ENCODE peak calls at places on chromosomes 12 and 14, in four cellular contexts. D, Y, M and T are unnamed samples. For H3K79me2, the result is how much of the 10 kb centered on the place peaks cover.

GRCh38 chr12:113131556-113131955 is 4.0 kb downstream of the RASAL1 start:
- DNase-seq in D (no peak), M (no peak), Y (no peak), T (no peak)

GRCh38 chr12:47356129-47356622 is 276.4 kb upstream of the AMIGO2 start:
- DNase-seq in M (no peak), D (no peak), Y (no peak), T (no peak)

GRCh38 chr14:81561084-81561775 is 27.6 kb upstream of the SEL1L start:
- DNase-seq in Y (peak), D (no peak), M (peak), T (no peak)

GRCh38 chr12:80257920-80258319 is 158.6 kb downstream of the OTOGL start:
- DNase-seq in M (no peak), D (no peak), Y (no peak), T (no peak)

GRCh38 chr12:12439636-12440035 is 82.8 kb downstream of the BORCS5 start:
- DNase-seq in Y (no peak), D (peak), M (no peak), T (no peak)

GRCh38 chr12:72075401-72075800 is 136.8 kb downstream of the TPH2 start:
- DNase-seq in M (no peak), D (no peak), Y (peak), T (no peak)

GRCh38 chr14:20628063-20628854 is 13.2 kb downstream of the OR6S1 start:
- DNase-seq in M (no peak), D (no peak), Y (peak), T (no peak)

GRCh38 chr12:43742106-43742505 is 16.5 kb downstream of the PUS7L start:
- DNase-seq in D (peak), M (no peak), Y (no peak), T (no peak)

GRCh38 chr12:131830335-131831020 is 2.3 kb downstream of the MMP17 start:
- DNase-seq in D (peak), Y (peak), M (no peak), T (peak)

GRCh38 chr14:86464386-86464785 is 934.4 kb downstream of the FLRT2 start:
- DNase-seq in D (no peak), Y (no peak), M (no peak), T (no peak)

GRCh38 chr12:110545812-110546211 is 37.3 kb downstream of the PPTC7 start:
- DNase-seq in Y (no peak), D (no peak), M (no peak), T (no peak)

GRCh38 chr12:130989391-130989790 is 35.7 kb downstream of the ADGRD1 start:
- DNase-seq in D (no peak), Y (no peak), M (no peak), T (no peak)

GRCh38 chr12:12201274-12201758 is 65.5 kb downstream of the LRP6 start:
- DNase-seq in Y (no peak), M (no peak), D (no peak), T (no peak)

GRCh38 chr14:90532826-90533525 is 136.1 kb downstream of the CALM1 start:
- DNase-seq in M (no peak), D (no peak), Y (no peak), T (no peak)

GRCh38 chr14:54577977-54578376 is 11.0 kb downstream of the SAMD4A start:
- DNase-seq in Y (no peak), M (no peak), D (no peak), T (no peak)

GRCh38 chr12:120713861-120714482 is 3.7 kb downstream of the UNC119B start:
- DNase-seq in Y (peak), D (peak), M (no peak), T (peak)

GRCh38 chr12:51818567-51819300 is 29.8 kb downstream of the FIGNL2 start:
- DNase-seq in D (no peak), M (no peak), Y (no peak), T (no peak)

GRCh38 chr12:11826607-11827006 is 177.1 kb downstream of the ETV6 start:
- DNase-seq in Y (peak), D (no peak), M (no peak), T (no peak)

GRCh38 chr14:60647081-60647836 is 2.0 kb downstream of the SIX1 start:
- DNase-seq in M (no peak), D (no peak), Y (peak), T (peak)

GRCh38 chr12:93054021-93054420 is 124.9 kb upstream of the EEA1 start:
- DNase-seq in Y (no peak), D (no peak), M (no peak), T (no peak)

GRCh38 chr12:76311796-76312195 is 36.4 kb downstream of the BBS10 start:
- DNase-seq in M (no peak), Y (no peak), D (no peak), T (no peak)

GRCh38 chr14:103711516-103712431 is 3.5 kb downstream of the XRCC3 start:
- DNase-seq in M (no peak), Y (no peak), D (no peak), T (no peak)

GRCh38 chr14:74846168-74846567 is 29.8 kb downstream of the PROX2 start:
- DNase-seq in D (no peak), M (no peak), Y (no peak), T (no peak)

GRCh38 chr12:45989277-45989856 is 1.0 kb downstream of the SCAF11 start:
- DNase-seq in Y (no peak), D (peak), M (no peak), T (no peak)

DNA sequence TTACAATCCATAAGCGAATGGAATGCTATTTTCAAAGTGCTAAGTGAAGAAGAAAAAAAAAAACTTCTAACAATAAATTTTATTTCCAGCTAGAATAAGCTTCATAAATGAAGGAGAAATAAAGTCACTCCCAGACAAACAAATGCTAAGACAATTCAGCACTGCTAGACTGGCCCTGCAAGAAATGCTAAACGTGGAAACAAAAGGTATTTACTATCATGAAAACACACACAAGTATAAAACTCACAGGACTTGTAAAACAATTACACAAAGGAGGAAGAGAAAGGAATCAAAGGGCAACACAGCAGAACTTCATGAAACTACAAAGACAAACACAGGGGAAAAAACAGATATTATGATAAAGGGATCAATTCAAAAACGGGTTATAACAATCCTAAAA is 85.8 kb upstream of the NELL2 start:
- DNase-seq in Y (no peak), M (no peak), D (no peak), T (no peak)
- H3K23ac ChIP-seq in Y (no peak), M (no peak), D (no peak), T (no peak)

DNA sequence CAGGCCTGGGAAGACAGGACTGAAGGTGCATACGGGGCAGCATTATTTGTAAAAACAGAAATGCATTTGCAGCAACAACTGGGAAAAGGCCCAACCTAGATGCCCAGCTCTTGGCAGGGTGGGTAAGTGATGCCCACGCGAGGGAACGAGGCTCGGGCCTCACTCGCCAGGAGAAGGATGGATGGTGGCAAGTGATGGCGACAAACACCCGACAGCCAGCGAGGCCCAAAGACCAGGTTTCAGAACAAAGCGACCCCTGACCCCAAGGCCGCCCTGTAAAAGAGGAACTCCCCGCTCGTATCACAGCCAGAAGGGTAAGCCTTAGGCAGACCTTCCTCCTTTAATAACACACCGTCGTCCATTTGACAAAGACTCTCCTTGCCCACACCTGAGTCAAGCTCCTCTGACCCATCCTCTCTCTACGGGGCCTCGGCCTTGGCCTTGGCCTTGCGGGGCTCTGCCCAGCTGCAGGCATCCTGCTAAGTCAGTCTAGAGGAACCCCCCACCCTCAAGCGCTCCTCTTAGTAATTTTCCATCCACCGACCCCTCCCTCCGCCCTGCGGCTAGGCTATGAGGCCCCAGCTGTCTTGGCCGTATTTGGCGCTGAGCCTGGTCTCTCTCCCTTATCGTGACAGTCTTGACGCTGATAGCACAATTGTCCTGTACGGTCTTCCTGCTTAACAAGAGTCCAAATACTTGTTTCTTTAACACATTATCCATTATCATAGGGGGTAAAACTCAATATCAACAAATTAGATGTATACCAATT is 80.2 kb downstream of the NCOR2 start:
- DNase-seq in Y (no peak), D (no peak), M (no peak), T (no peak)
- H3K79me2 ChIP-seq in Y (under half), D (under half), M (under half), T (under half)

DNA sequence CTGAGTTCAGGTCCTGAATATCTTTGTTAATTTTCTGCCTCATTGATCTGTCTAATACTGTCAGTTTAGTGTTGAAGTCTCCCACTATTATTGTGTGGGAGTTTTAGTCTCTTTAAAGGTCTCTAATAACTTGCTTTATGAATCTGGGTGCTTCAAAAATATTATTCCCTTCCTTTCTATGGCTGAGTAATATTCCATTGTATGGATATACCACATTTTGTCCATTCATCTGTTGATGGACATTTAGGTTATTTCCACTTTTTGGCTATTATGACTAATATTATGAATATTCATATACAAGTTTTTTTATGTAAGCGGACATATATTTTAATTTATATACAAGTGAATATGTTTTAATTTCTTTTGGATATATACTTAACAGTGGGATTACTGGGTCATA is 82.7 kb downstream of the SDR9C7 start:
- DNase-seq in Y (no peak), M (no peak), D (no peak), T (no peak)
- H3K23ac ChIP-seq in Y (no peak), M (no peak), D (no peak), T (no peak)

GRCh38 chr12:106141003-106141402 is 2.2 kb upstream of the NUAK1 start:
- DNase-seq in M (no peak), D (no peak), Y (no peak), T (no peak)
- H3K79me2 ChIP-seq in M (under half), D (under half), Y (under half), T (under half)

GRCh38 chr14:104723651-104724406 is at the start of gene ADSS1:
- DNase-seq in D (no peak), M (no peak), Y (peak), T (peak)
- H3K23ac ChIP-seq in D (no peak), M (no peak), Y (no peak), T (no peak)

GRCh38 chr12:117489671-117490070 is 128.2 kb upstream of the NOS1 start:
- DNase-seq in D (no peak), Y (no peak), M (no peak), T (no peak)

GRCh38 chr12:117484901-117485300 is 123.5 kb upstream of the NOS1 start:
- DNase-seq in M (no peak), Y (no peak), D (no peak), T (no peak)

GRCh38 chr12:117490130-117490529 is 128.7 kb upstream of the NOS1 start:
- DNase-seq in D (no peak), M (no peak), Y (no peak), T (no peak)

GRCh38 chr12:117486840-117487659 is 125.6 kb upstream of the NOS1 start:
- DNase-seq in Y (peak), D (peak), M (no peak), T (no peak)

GRCh38 chr12:117485984-117486839 is 124.8 kb upstream of the NOS1 start:
- DNase-seq in Y (no peak), D (no peak), M (no peak), T (no peak)
- H3K79me2 ChIP-seq in Y (under half), D (under half), M (under half), T (under half)

DNA sequence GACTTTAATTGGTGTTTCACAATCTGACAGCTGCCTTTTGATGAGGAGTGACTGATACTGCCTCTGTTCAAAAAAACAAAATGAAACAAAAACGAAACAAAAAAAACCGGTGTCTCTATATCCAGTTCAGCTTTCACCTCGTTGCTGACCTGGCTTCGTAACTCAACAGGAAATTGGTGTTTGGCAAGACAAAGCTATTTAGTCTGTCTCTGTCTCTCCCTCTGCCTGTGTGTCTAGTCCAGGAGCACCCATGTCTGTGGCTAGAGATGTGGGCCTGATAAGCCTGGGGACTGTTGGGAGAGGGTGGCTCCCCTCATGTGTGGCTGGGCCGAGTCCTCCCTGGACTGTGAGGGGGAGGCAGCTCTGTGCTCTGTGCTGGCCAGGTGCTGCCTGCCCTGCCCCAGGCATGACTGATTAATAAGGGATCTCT is 11.3 kb downstream of the CACNA1C start:
- DNase-seq in Y (no peak), D (peak), M (no peak), T (no peak)
- H3K23ac ChIP-seq in Y (no peak), D (no peak), M (no peak), T (no peak)

GRCh38 chr12:10288989-10289388 is 18.7 kb upstream of the KLRD1 start:
- DNase-seq in M (no peak), Y (no peak), D (no peak), T (no peak)

GRCh38 chr12:10283028-10283427 is 24.6 kb upstream of the KLRD1 start:
- DNase-seq in M (no peak), Y (no peak), D (peak), T (no peak)

GRCh38 chr12:10279937-10280336 is 27.7 kb upstream of the KLRD1 start:
- DNase-seq in M (no peak), D (no peak), Y (no peak), T (no peak)

GRCh38 chr12:10291030-10291429 is 16.6 kb upstream of the KLRD1 start:
- DNase-seq in Y (no peak), M (no peak), D (no peak), T (no peak)

DNA sequence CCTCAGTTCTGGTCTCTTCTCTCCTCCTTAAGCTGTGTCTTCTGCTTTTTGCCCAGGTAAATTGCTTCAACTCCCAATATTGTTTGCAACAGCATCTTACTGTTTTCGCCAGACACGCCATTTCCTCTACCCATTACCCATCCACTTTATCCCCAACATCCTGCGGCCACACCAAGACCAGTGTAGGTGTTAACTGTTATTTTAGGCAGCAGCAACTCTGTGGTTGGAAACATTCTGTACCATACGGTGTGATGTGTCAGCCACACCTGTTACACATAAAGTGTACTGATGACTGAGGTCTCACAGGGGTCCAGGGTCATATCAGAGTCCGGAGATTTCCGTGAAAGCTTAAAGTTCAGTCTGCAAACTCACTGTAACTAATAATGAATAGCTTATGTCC is 21.8 kb upstream of the KLRD1 start:
- DNase-seq in Y (no peak), M (no peak), D (no peak), T (no peak)
- H3K79me2 ChIP-seq in Y (under half), M (under half), D (under half), T (under half)

DNA sequence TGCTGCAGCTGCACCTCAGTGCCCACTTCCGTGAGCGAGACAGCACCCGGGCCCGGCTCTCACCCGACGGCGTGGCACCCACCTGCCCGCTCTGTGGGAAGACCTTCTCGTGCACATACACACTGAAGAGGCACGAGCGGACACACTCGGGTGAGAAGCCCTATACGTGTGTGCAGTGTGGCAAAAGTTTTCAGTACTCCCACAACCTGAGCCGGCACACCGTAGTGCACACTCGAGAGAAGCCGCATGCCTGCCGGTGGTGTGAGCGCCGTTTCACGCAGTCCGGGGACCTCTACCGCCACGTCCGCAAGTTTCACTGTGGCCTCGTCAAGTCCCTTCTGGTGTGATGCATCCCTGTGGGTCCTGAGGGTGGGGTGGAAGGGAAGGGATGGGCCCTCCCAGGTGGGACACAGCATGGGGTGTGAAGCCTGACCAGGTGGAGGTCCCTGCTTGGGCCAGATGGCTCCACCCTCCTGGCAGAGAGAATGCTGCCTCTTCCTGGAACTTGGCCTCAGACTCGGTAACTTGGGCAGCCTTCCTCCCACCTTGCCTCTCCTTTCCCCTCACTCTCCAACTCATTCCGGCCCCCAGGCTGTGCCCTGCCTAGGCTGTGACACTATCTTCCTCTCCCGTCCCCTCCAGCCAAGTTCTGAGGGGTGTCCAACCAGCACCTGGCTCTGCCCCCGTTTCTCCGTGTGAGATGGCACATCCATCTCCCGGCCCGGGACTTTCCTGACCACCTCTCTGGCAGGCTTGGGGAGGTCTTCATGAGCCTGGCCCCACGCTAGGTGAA is 1.4 kb downstream of the ZBTB42 start:
- DNase-seq in M (no peak), Y (no peak), D (no peak), T (no peak)
- H3K23ac ChIP-seq in M (no peak), Y (no peak), D (no peak), T (no peak)

GRCh38 chr14:69673099-69673498 is 61.7 kb downstream of the SUSD6 start:
- DNase-seq in D (no peak), M (no peak), Y (no peak), T (no peak)

GRCh38 chr14:69673578-69674305 is 62.3 kb downstream of the SUSD6 start:
- DNase-seq in M (no peak), D (no peak), Y (peak), T (no peak)

GRCh38 chr14:69675246-69675583 is 63.8 kb downstream of the SUSD6 start:
- DNase-seq in D (no peak), M (no peak), Y (no peak), T (no peak)

GRCh38 chr14:69675877-69676416 is 64.6 kb downstream of the SUSD6 start:
- DNase-seq in M (no peak), Y (no peak), D (no peak), T (no peak)

GRCh38 chr14:69674546-69675245 is 63.3 kb downstream of the SUSD6 start:
- DNase-seq in Y (no peak), D (no peak), M (no peak), T (no peak)
- H3K79me2 ChIP-seq in Y (under half), D (under half), M (under half), T (under half)